ENCODE peak calls at places on chromosomes 11 and 22, in four cellular contexts. One of them, this sample, is unnamed.

GRCh38 chr11:62792193-62792575 is 378 bp upstream of the TMEM223 start:
- DNase-seq in endothelial cell: no peak
- DNase-seq in GM06990: peak
- DNase-seq in H9: peak
- DNase-seq in this sample: no peak

GRCh38 chr11:119015054-119015611 is 3.0 kb downstream of the RPS25 start:
- DNase-seq in endothelial cell: no peak
- DNase-seq in GM06990: no peak
- DNase-seq in H9: no peak
- DNase-seq in this sample: no peak

GRCh38 chr11:100545970-100546369 is 141.1 kb upstream of the ARHGAP42 start:
- DNase-seq in endothelial cell: no peak
- DNase-seq in GM06990: no peak
- DNase-seq in H9: no peak
- DNase-seq in this sample: no peak

GRCh38 chr11:125057370-125058060 is 5.6 kb upstream of the SLC37A2 start:
- DNase-seq in endothelial cell: no peak
- DNase-seq in GM06990: no peak
- DNase-seq in H9: no peak
- DNase-seq in this sample: no peak

GRCh38 chr11:113551645-113552044 is 76.4 kb upstream of the DRD2 start:
- DNase-seq in endothelial cell: no peak
- DNase-seq in GM06990: no peak
- DNase-seq in H9: no peak
- DNase-seq in this sample: no peak

GRCh38 chr22:21009638-21010425 is 5.1 kb upstream of the P2RX6 start:
- DNase-seq in endothelial cell: peak
- DNase-seq in GM06990: no peak
- DNase-seq in H9: peak
- DNase-seq in this sample: no peak

GRCh38 chr22:46349681-46350080 is 14.2 kb downstream of the TRMU start:
- DNase-seq in endothelial cell: no peak
- DNase-seq in GM06990: no peak
- DNase-seq in H9: no peak
- DNase-seq in this sample: no peak

GRCh38 chr11:67285541-67286498 is 3.3 kb upstream of the ANKRD13D start:
- DNase-seq in endothelial cell: no peak
- DNase-seq in GM06990: no peak
- DNase-seq in H9: no peak
- DNase-seq in this sample: no peak

GRCh38 chr22:50697667-50698506 is 25.3 kb downstream of the SHANK3 start:
- DNase-seq in endothelial cell: no peak
- DNase-seq in GM06990: no peak
- DNase-seq in H9: no peak
- DNase-seq in this sample: no peak

GRCh38 chr11:83014951-83015350 is 56.7 kb downstream of the RAB30 start:
- DNase-seq in endothelial cell: no peak
- DNase-seq in GM06990: no peak
- DNase-seq in H9: no peak
- DNase-seq in this sample: no peak

GRCh38 chr11:6647282-6647679 is 8.3 kb downstream of the DCHS1 start:
- DNase-seq in endothelial cell: no peak
- DNase-seq in GM06990: no peak
- DNase-seq in H9: no peak
- DNase-seq in this sample: no peak

GRCh38 chr11:25981998-25982397 is 349.9 kb upstream of the ANO3 start:
- DNase-seq in endothelial cell: peak
- DNase-seq in GM06990: peak
- DNase-seq in H9: no peak
- DNase-seq in this sample: no peak

GRCh38 chr11:1568451-1568911 is 3.6 kb downstream of the DUSP8 start:
- DNase-seq in endothelial cell: peak
- DNase-seq in GM06990: no peak
- DNase-seq in H9: peak
- DNase-seq in this sample: no peak

GRCh38 chr11:61111786-61112517 is 9.7 kb downstream of the CD5 start:
- DNase-seq in endothelial cell: no peak
- DNase-seq in GM06990: no peak
- DNase-seq in H9: no peak
- DNase-seq in this sample: no peak

GRCh38 chr11:36380296-36381004 is 84.4 kb downstream of the PRR5L start:
- DNase-seq in endothelial cell: no peak
- DNase-seq in GM06990: no peak
- DNase-seq in H9: no peak
- DNase-seq in this sample: no peak

GRCh38 chr11:70577258-70577603 is 178.9 kb downstream of the CTTN start:
- DNase-seq in endothelial cell: no peak
- DNase-seq in GM06990: no peak
- DNase-seq in H9: no peak
- DNase-seq in this sample: no peak

GRCh38 chr11:33262016-33262638 is 4.9 kb downstream of the HIPK3 start:
- DNase-seq in endothelial cell: no peak
- DNase-seq in GM06990: no peak
- DNase-seq in H9: no peak
- DNase-seq in this sample: no peak

GRCh38 chr22:47369020-47369419 is 606.6 kb downstream of the TBC1D22A start:
- DNase-seq in endothelial cell: no peak
- DNase-seq in GM06990: no peak
- DNase-seq in H9: peak
- DNase-seq in this sample: no peak

GRCh38 chr11:111336582-111337256 is 38.4 kb downstream of the POU2AF3 start:
- DNase-seq in endothelial cell: no peak
- DNase-seq in GM06990: no peak
- DNase-seq in H9: peak
- DNase-seq in this sample: no peak

GRCh38 chr22:45200862-45201511 is 37.3 kb downstream of the NUP50 start:
- DNase-seq in endothelial cell: no peak
- DNase-seq in GM06990: no peak
- DNase-seq in H9: peak
- DNase-seq in this sample: no peak

GRCh38 chr11:442611-443081 is 835 bp upstream of the ANO9 start:
- DNase-seq in endothelial cell: no peak
- DNase-seq in GM06990: peak
- DNase-seq in H9: no peak
- DNase-seq in this sample: no peak

GRCh38 chr22:48838846-48839730 is 988.6 kb downstream of the BRD1 start:
- DNase-seq in endothelial cell: no peak
- DNase-seq in GM06990: no peak
- DNase-seq in H9: no peak
- DNase-seq in this sample: no peak

GRCh38 chr11:7578276-7578955 is 64.6 kb downstream of the PPFIBP2 start:
- DNase-seq in endothelial cell: no peak
- DNase-seq in GM06990: no peak
- DNase-seq in H9: no peak
- DNase-seq in this sample: no peak

GRCh38 chr11:42023267-42023666 is 563.8 kb upstream of the LRRC4C start:
- DNase-seq in endothelial cell: no peak
- DNase-seq in GM06990: no peak
- DNase-seq in H9: no peak
- DNase-seq in this sample: no peak

GRCh38 chr11:100546714-100547113 is 140.4 kb upstream of the ARHGAP42 start:
- DNase-seq in endothelial cell: no peak
- DNase-seq in GM06990: no peak
- DNase-seq in H9: no peak
- DNase-seq in this sample: no peak

GRCh38 chr11:4167758-4168157 is 73.2 kb downstream of the RRM1 start:
- DNase-seq in endothelial cell: no peak
- DNase-seq in GM06990: no peak
- DNase-seq in H9: no peak
- DNase-seq in this sample: no peak

GRCh38 chr11:61547246-61547645 is 33.6 kb downstream of the SYT7 start:
- DNase-seq in endothelial cell: no peak
- DNase-seq in GM06990: no peak
- DNase-seq in H9: no peak
- DNase-seq in this sample: no peak

GRCh38 chr11:119615003-119615878 is 113.8 kb downstream of the NECTIN1 start:
- DNase-seq in endothelial cell: no peak
- DNase-seq in GM06990: no peak
- DNase-seq in H9: no peak
- DNase-seq in this sample: no peak

GRCh38 chr11:125679397-125679796 is 1.2 kb downstream of the ACRV1 start:
- DNase-seq in endothelial cell: no peak
- DNase-seq in GM06990: no peak
- DNase-seq in H9: no peak
- DNase-seq in this sample: no peak

GRCh38 chr11:109192864-109193263 is 229.1 kb upstream of the C11orf87 start:
- DNase-seq in endothelial cell: no peak
- DNase-seq in GM06990: no peak
- DNase-seq in H9: no peak
- DNase-seq in this sample: no peak